ENCODE peak calls at places on chromosomes 2 and 18, in ten cellular contexts. One of them, this sample, is unnamed.

GRCh38 chr2:1794821-1795220 is 50.5 kb upstream of the PXDN start:
- DNase-seq in activated naive CD4-positive, alpha-beta T cell treated with Interleukin-2 at 50 U/mL for 16 hours: no peak
- DNase-seq in GM13977: no peak
- DNase-seq in NCI-H524 treated with DMSO at 0.1 percent for 48 hours: no peak
- DNase-seq in left ventricle myocardium superior: no peak
- DNase-seq in NCI-H1694 treated with DMSO at 0.1 percent for 48 hours: no peak
- DNase-seq in NCI-H2171 treated with DMSO at 0.1 percent for 48 hours: no peak
- DNase-seq in colonic mucosa: no peak
- DNase-seq in A172: no peak
- DNase-seq in T-cell: no peak
- DNase-seq in this sample: no peak

GRCh38 chr2:197312186-197312585 is 1.6 kb upstream of the ANKRD44 start:
- DNase-seq in activated naive CD4-positive, alpha-beta T cell treated with Interleukin-2 at 50 U/mL for 16 hours: no peak
- DNase-seq in GM13977: no peak
- DNase-seq in NCI-H524 treated with DMSO at 0.1 percent for 48 hours: no peak
- DNase-seq in left ventricle myocardium superior: no peak
- DNase-seq in NCI-H1694 treated with DMSO at 0.1 percent for 48 hours: no peak
- DNase-seq in NCI-H2171 treated with DMSO at 0.1 percent for 48 hours: no peak
- DNase-seq in colonic mucosa: no peak
- DNase-seq in A172: no peak
- DNase-seq in T-cell: no peak
- DNase-seq in this sample: no peak

GRCh38 chr2:98944786-98945185 is 8.8 kb upstream of the CRACDL start:
- DNase-seq in activated naive CD4-positive, alpha-beta T cell treated with Interleukin-2 at 50 U/mL for 16 hours: no peak
- DNase-seq in GM13977: no peak
- DNase-seq in NCI-H524 treated with DMSO at 0.1 percent for 48 hours: no peak
- DNase-seq in left ventricle myocardium superior: no peak
- DNase-seq in NCI-H1694 treated with DMSO at 0.1 percent for 48 hours: no peak
- DNase-seq in NCI-H2171 treated with DMSO at 0.1 percent for 48 hours: no peak
- DNase-seq in colonic mucosa: no peak
- DNase-seq in A172: peak
- DNase-seq in T-cell: no peak
- DNase-seq in this sample: no peak

GRCh38 chr2:237128026-237128703 is 42.5 kb downstream of the COPS8 start:
- DNase-seq in activated naive CD4-positive, alpha-beta T cell treated with Interleukin-2 at 50 U/mL for 16 hours: peak
- DNase-seq in GM13977: no peak
- DNase-seq in NCI-H524 treated with DMSO at 0.1 percent for 48 hours: no peak
- DNase-seq in left ventricle myocardium superior: peak
- DNase-seq in NCI-H1694 treated with DMSO at 0.1 percent for 48 hours: no peak
- DNase-seq in NCI-H2171 treated with DMSO at 0.1 percent for 48 hours: peak
- DNase-seq in colonic mucosa: peak
- DNase-seq in A172: peak
- DNase-seq in T-cell: no peak
- DNase-seq in this sample: no peak

GRCh38 chr18:49185636-49186035 is 234.9 kb upstream of the SMAD7 start:
- DNase-seq in activated naive CD4-positive, alpha-beta T cell treated with Interleukin-2 at 50 U/mL for 16 hours: no peak
- DNase-seq in GM13977: no peak
- DNase-seq in NCI-H524 treated with DMSO at 0.1 percent for 48 hours: no peak
- DNase-seq in left ventricle myocardium superior: no peak
- DNase-seq in NCI-H1694 treated with DMSO at 0.1 percent for 48 hours: no peak
- DNase-seq in NCI-H2171 treated with DMSO at 0.1 percent for 48 hours: no peak
- DNase-seq in colonic mucosa: no peak
- DNase-seq in A172: no peak
- DNase-seq in T-cell: no peak
- DNase-seq in this sample: no peak

GRCh38 chr2:51734115-51734514 is 702.2 kb upstream of the NRXN1 start:
- DNase-seq in activated naive CD4-positive, alpha-beta T cell treated with Interleukin-2 at 50 U/mL for 16 hours: no peak
- DNase-seq in GM13977: no peak
- DNase-seq in NCI-H524 treated with DMSO at 0.1 percent for 48 hours: no peak
- DNase-seq in left ventricle myocardium superior: no peak
- DNase-seq in NCI-H1694 treated with DMSO at 0.1 percent for 48 hours: no peak
- DNase-seq in NCI-H2171 treated with DMSO at 0.1 percent for 48 hours: no peak
- DNase-seq in colonic mucosa: no peak
- DNase-seq in A172: no peak
- DNase-seq in T-cell: no peak
- DNase-seq in this sample: no peak

GRCh38 chr2:137969418-137969765 is 5.1 kb downstream of the HNMT start:
- DNase-seq in activated naive CD4-positive, alpha-beta T cell treated with Interleukin-2 at 50 U/mL for 16 hours: no peak
- DNase-seq in GM13977: no peak
- DNase-seq in NCI-H524 treated with DMSO at 0.1 percent for 48 hours: peak
- DNase-seq in left ventricle myocardium superior: no peak
- DNase-seq in NCI-H1694 treated with DMSO at 0.1 percent for 48 hours: no peak
- DNase-seq in NCI-H2171 treated with DMSO at 0.1 percent for 48 hours: peak
- DNase-seq in colonic mucosa: no peak
- DNase-seq in A172: peak
- DNase-seq in T-cell: no peak
- DNase-seq in this sample: no peak

GRCh38 chr2:158378926-158379325 is 77.6 kb downstream of the CCDC148 start:
- DNase-seq in activated naive CD4-positive, alpha-beta T cell treated with Interleukin-2 at 50 U/mL for 16 hours: no peak
- DNase-seq in GM13977: no peak
- DNase-seq in NCI-H524 treated with DMSO at 0.1 percent for 48 hours: no peak
- DNase-seq in left ventricle myocardium superior: no peak
- DNase-seq in NCI-H1694 treated with DMSO at 0.1 percent for 48 hours: no peak
- DNase-seq in NCI-H2171 treated with DMSO at 0.1 percent for 48 hours: no peak
- DNase-seq in colonic mucosa: no peak
- DNase-seq in A172: no peak
- DNase-seq in T-cell: no peak
- DNase-seq in this sample: no peak

GRCh38 chr2:96739051-96739632 is 722 bp downstream of the LMAN2L start:
- DNase-seq in activated naive CD4-positive, alpha-beta T cell treated with Interleukin-2 at 50 U/mL for 16 hours: no peak
- DNase-seq in GM13977: no peak
- DNase-seq in NCI-H524 treated with DMSO at 0.1 percent for 48 hours: no peak
- DNase-seq in left ventricle myocardium superior: no peak
- DNase-seq in NCI-H1694 treated with DMSO at 0.1 percent for 48 hours: no peak
- DNase-seq in NCI-H2171 treated with DMSO at 0.1 percent for 48 hours: no peak
- DNase-seq in colonic mucosa: no peak
- DNase-seq in A172: no peak
- DNase-seq in T-cell: no peak
- DNase-seq in this sample: no peak

GRCh38 chr2:165293439-165294420 is 54.5 kb downstream of the SCN2A start:
- DNase-seq in activated naive CD4-positive, alpha-beta T cell treated with Interleukin-2 at 50 U/mL for 16 hours: no peak
- DNase-seq in GM13977: peak
- DNase-seq in NCI-H524 treated with DMSO at 0.1 percent for 48 hours: peak
- DNase-seq in left ventricle myocardium superior: no peak
- DNase-seq in NCI-H1694 treated with DMSO at 0.1 percent for 48 hours: peak
- DNase-seq in NCI-H2171 treated with DMSO at 0.1 percent for 48 hours: peak
- DNase-seq in colonic mucosa: peak
- DNase-seq in A172: peak
- DNase-seq in T-cell: no peak
- DNase-seq in this sample: peak